ENCODE peak calls at places on chromosome 6, in ten cellular contexts. One of them, this sample, is unnamed.

GRCh38 chr6:144289006-144289405 is 3.9 kb downstream of the UTRN start:
- DNase-seq in IMR-90: no peak
- DNase-seq in CD8-positive, alpha-beta memory T cell: no peak
- DNase-seq in Panc1: no peak
- DNase-seq in Peyer's patch: no peak
- DNase-seq in spleen: no peak
- DNase-seq in hepatocyte: no peak
- DNase-seq in heart left ventricle: no peak
- DNase-seq in psoas muscle: no peak
- DNase-seq in A549: no peak
- DNase-seq in this sample: no peak

GRCh38 chr6:91098006-91098405 is 511.1 kb upstream of the MAP3K7 start:
- DNase-seq in hepatocyte: peak; percentile 18
- DNase-seq in spleen: no peak
- DNase-seq in psoas muscle: no peak
- DNase-seq in Peyer's patch: no peak
- DNase-seq in IMR-90: no peak
- DNase-seq in Panc1: no peak
- DNase-seq in heart left ventricle: no peak
- DNase-seq in A549: no peak
- DNase-seq in CD8-positive, alpha-beta memory T cell: no peak
- DNase-seq in this sample: no peak

GRCh38 chr6:44048277-44048676 is 79.0 kb downstream of the MRPL14 start:
- DNase-seq in hepatocyte: no peak
- DNase-seq in psoas muscle: no peak
- DNase-seq in spleen: peak; percentile 35
- DNase-seq in IMR-90: no peak
- DNase-seq in Peyer's patch: no peak
- DNase-seq in Panc1: no peak
- DNase-seq in heart left ventricle: no peak
- DNase-seq in A549: no peak
- DNase-seq in CD8-positive, alpha-beta memory T cell: no peak
- DNase-seq in this sample: no peak

GRCh38 chr6:131023834-131024504 is 39.1 kb downstream of the EPB41L2 start:
- DNase-seq in spleen: no peak
- DNase-seq in IMR-90: peak; percentile 82
- DNase-seq in Peyer's patch: no peak
- DNase-seq in psoas muscle: no peak
- DNase-seq in CD8-positive, alpha-beta memory T cell: no peak
- DNase-seq in hepatocyte: no peak
- DNase-seq in A549: peak; percentile 21
- DNase-seq in heart left ventricle: no peak
- DNase-seq in Panc1: no peak
- DNase-seq in this sample: peak; percentile 19

GRCh38 chr6:3906191-3907019 is 57.2 kb downstream of the FAM50B start:
- DNase-seq in CD8-positive, alpha-beta memory T cell: no peak
- DNase-seq in Panc1: no peak
- DNase-seq in heart left ventricle: no peak
- DNase-seq in spleen: peak; percentile 57
- DNase-seq in hepatocyte: no peak
- DNase-seq in psoas muscle: peak; percentile 75
- DNase-seq in IMR-90: no peak
- DNase-seq in Peyer's patch: peak; percentile 66
- DNase-seq in A549: no peak
- DNase-seq in this sample: no peak

GRCh38 chr6:61555993-61556392 is 730.0 kb downstream of the KHDRBS2 start:
- DNase-seq in psoas muscle: no peak
- DNase-seq in CD8-positive, alpha-beta memory T cell: no peak
- DNase-seq in A549: no peak
- DNase-seq in hepatocyte: no peak
- DNase-seq in IMR-90: no peak
- DNase-seq in heart left ventricle: no peak
- DNase-seq in Peyer's patch: no peak
- DNase-seq in Panc1: no peak
- DNase-seq in spleen: no peak
- DNase-seq in this sample: no peak

GRCh38 chr6:142635130-142635529 is 309.8 kb downstream of the HIVEP2 start:
- DNase-seq in Peyer's patch: no peak
- DNase-seq in A549: no peak
- DNase-seq in heart left ventricle: no peak
- DNase-seq in IMR-90: peak; percentile 71
- DNase-seq in hepatocyte: no peak
- DNase-seq in Panc1: no peak
- DNase-seq in psoas muscle: no peak
- DNase-seq in spleen: no peak
- DNase-seq in CD8-positive, alpha-beta memory T cell: no peak
- DNase-seq in this sample: no peak

GRCh38 chr6:53014744-53015143 is 19.7 kb upstream of the GSTA4 start:
- DNase-seq in A549: no peak
- DNase-seq in IMR-90: peak; percentile 30
- DNase-seq in CD8-positive, alpha-beta memory T cell: no peak
- DNase-seq in Peyer's patch: no peak
- DNase-seq in psoas muscle: no peak
- DNase-seq in spleen: no peak
- DNase-seq in heart left ventricle: no peak
- DNase-seq in Panc1: no peak
- DNase-seq in hepatocyte: no peak
- DNase-seq in this sample: no peak

GRCh38 chr6:163837681-163838431 is 423.3 kb downstream of the QKI start:
- DNase-seq in CD8-positive, alpha-beta memory T cell: no peak
- DNase-seq in spleen: no peak
- DNase-seq in IMR-90: peak; percentile 33
- DNase-seq in psoas muscle: no peak
- DNase-seq in hepatocyte: no peak
- DNase-seq in heart left ventricle: peak; percentile 26
- DNase-seq in Panc1: no peak
- DNase-seq in A549: no peak
- DNase-seq in Peyer's patch: no peak
- DNase-seq in this sample: no peak

GRCh38 chr6:135851442-135852271 is at the start of gene PDE7B:
- DNase-seq in heart left ventricle: peak; percentile 79
- DNase-seq in Panc1: no peak
- DNase-seq in hepatocyte: peak; percentile 87
- DNase-seq in psoas muscle: peak; percentile 83
- DNase-seq in IMR-90: peak; percentile 99
- DNase-seq in spleen: peak; percentile 89
- DNase-seq in A549: peak; percentile 91
- DNase-seq in Peyer's patch: peak; percentile 65
- DNase-seq in CD8-positive, alpha-beta memory T cell: no peak
- DNase-seq in this sample: peak; percentile 81

GRCh38 chr6:25788305-25788922 is 33.9 kb downstream of the SLC17A4 start:
- DNase-seq in hepatocyte: peak; percentile 60
- DNase-seq in heart left ventricle: peak; percentile 21
- DNase-seq in CD8-positive, alpha-beta memory T cell: peak; percentile 56
- DNase-seq in spleen: no peak
- DNase-seq in A549: peak; percentile 57
- DNase-seq in Peyer's patch: peak; percentile 51
- DNase-seq in IMR-90: peak; percentile 51
- DNase-seq in Panc1: peak; percentile 28
- DNase-seq in psoas muscle: no peak
- DNase-seq in this sample: peak; percentile 47

GRCh38 chr6:104572901-104573300 is 286.8 kb downstream of the HACE1 start:
- DNase-seq in IMR-90: no peak
- DNase-seq in Panc1: no peak
- DNase-seq in A549: no peak
- DNase-seq in Peyer's patch: no peak
- DNase-seq in heart left ventricle: no peak
- DNase-seq in psoas muscle: no peak
- DNase-seq in CD8-positive, alpha-beta memory T cell: no peak
- DNase-seq in spleen: no peak
- DNase-seq in hepatocyte: no peak
- DNase-seq in this sample: no peak

GRCh38 chr6:148962854-148963515 is 216.2 kb downstream of the UST start:
- DNase-seq in IMR-90: no peak
- DNase-seq in hepatocyte: no peak
- DNase-seq in heart left ventricle: no peak
- DNase-seq in Panc1: no peak
- DNase-seq in CD8-positive, alpha-beta memory T cell: no peak
- DNase-seq in spleen: no peak
- DNase-seq in Peyer's patch: no peak
- DNase-seq in A549: no peak
- DNase-seq in psoas muscle: no peak
- DNase-seq in this sample: no peak

GRCh38 chr6:10343320-10343719 is 71.6 kb downstream of the TFAP2A start:
- DNase-seq in A549: no peak
- DNase-seq in CD8-positive, alpha-beta memory T cell: no peak
- DNase-seq in Panc1: no peak
- DNase-seq in Peyer's patch: no peak
- DNase-seq in IMR-90: no peak
- DNase-seq in spleen: no peak
- DNase-seq in heart left ventricle: no peak
- DNase-seq in psoas muscle: no peak
- DNase-seq in hepatocyte: no peak
- DNase-seq in this sample: no peak
- H3K4me3 ChIP-seq in A549: no peak overlapping the region
- H3K4me3 ChIP-seq in CD8-positive, alpha-beta memory T cell: no peak overlapping the region
- H3K4me3 ChIP-seq in Panc1: no peak overlapping the region
- H3K4me3 ChIP-seq in Peyer's patch: no peak overlapping the region
- H3K4me3 ChIP-seq in IMR-90: no peak overlapping the region
- H3K4me3 ChIP-seq in spleen: no peak overlapping the region
- H3K4me3 ChIP-seq in heart left ventricle: no peak overlapping the region
- H3K4me3 ChIP-seq in psoas muscle: no peak overlapping the region
- H3K4me3 ChIP-seq in hepatocyte: no peak overlapping the region
- H3K4me3 ChIP-seq in this sample: no peak overlapping the region

DNA sequence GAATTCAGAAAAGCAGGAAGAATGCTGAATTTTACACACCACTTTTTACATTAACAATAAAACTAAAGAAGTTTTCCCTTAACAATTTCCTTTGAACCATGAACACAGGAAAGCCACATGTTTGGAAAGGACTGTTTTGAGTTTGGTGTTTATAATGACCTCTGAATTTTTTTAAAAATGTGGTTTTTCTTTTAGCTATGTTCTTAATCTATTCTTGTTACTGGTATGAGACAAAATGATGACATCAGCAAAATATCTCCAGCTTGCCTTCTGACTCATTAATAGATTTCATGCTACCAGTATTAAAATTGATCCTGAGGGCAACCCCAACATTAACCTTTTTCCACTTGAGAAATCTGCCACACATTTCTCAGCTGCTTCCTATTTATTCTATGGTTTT is 217.5 kb upstream of the THEMIS start:
- DNase-seq in A549: no peak
- DNase-seq in hepatocyte: no peak
- DNase-seq in heart left ventricle: no peak
- DNase-seq in spleen: no peak
- DNase-seq in IMR-90: peak; percentile 60
- DNase-seq in Peyer's patch: no peak
- DNase-seq in psoas muscle: no peak
- DNase-seq in CD8-positive, alpha-beta memory T cell: no peak
- DNase-seq in Panc1: no peak
- DNase-seq in this sample: peak; percentile 43
- H3K9me3 ChIP-seq in A549: no peaks in the 10 kb centered on the region
- H3K9me3 ChIP-seq in hepatocyte: no peaks in the 10 kb centered on the region
- H3K9me3 ChIP-seq in heart left ventricle: no peaks in the 10 kb centered on the region
- H3K9me3 ChIP-seq in spleen: no peaks in the 10 kb centered on the region
- H3K9me3 ChIP-seq in IMR-90: no peaks in the 10 kb centered on the region
- H3K9me3 ChIP-seq in Peyer's patch: no peaks in the 10 kb centered on the region
- H3K9me3 ChIP-seq in psoas muscle: no peaks in the 10 kb centered on the region
- H3K9me3 ChIP-seq in CD8-positive, alpha-beta memory T cell: no peaks in the 10 kb centered on the region
- H3K9me3 ChIP-seq in Panc1: no peaks in the 10 kb centered on the region
- H3K9me3 ChIP-seq in this sample: no peaks in the 10 kb centered on the region

GRCh38 chr6:87573307-87574024 is 16.3 kb downstream of the RARS2 start:
- DNase-seq in heart left ventricle: no peak
- DNase-seq in CD8-positive, alpha-beta memory T cell: no peak
- DNase-seq in Peyer's patch: no peak
- DNase-seq in A549: no peak
- DNase-seq in Panc1: no peak
- DNase-seq in hepatocyte: no peak
- DNase-seq in spleen: no peak
- DNase-seq in IMR-90: no peak
- DNase-seq in psoas muscle: no peak
- DNase-seq in this sample: no peak

GRCh38 chr6:87572860-87573259 is 16.9 kb downstream of the RARS2 start:
- DNase-seq in IMR-90: no peak
- DNase-seq in CD8-positive, alpha-beta memory T cell: no peak
- DNase-seq in spleen: no peak
- DNase-seq in hepatocyte: no peak
- DNase-seq in A549: no peak
- DNase-seq in Panc1: no peak
- DNase-seq in psoas muscle: no peak
- DNase-seq in heart left ventricle: no peak
- DNase-seq in Peyer's patch: no peak
- DNase-seq in this sample: no peak

GRCh38 chr6:87572031-87572430 is 17.8 kb downstream of the RARS2 start:
- DNase-seq in IMR-90: peak; percentile 24
- DNase-seq in Peyer's patch: no peak
- DNase-seq in spleen: no peak
- DNase-seq in Panc1: no peak
- DNase-seq in psoas muscle: no peak
- DNase-seq in CD8-positive, alpha-beta memory T cell: no peak
- DNase-seq in heart left ventricle: no peak
- DNase-seq in hepatocyte: no peak
- DNase-seq in A549: no peak
- DNase-seq in this sample: no peak

GRCh38 chr6:87574237-87574636 is 15.6 kb downstream of the RARS2 start:
- DNase-seq in heart left ventricle: no peak
- DNase-seq in A549: no peak
- DNase-seq in CD8-positive, alpha-beta memory T cell: no peak
- DNase-seq in Panc1: no peak
- DNase-seq in psoas muscle: no peak
- DNase-seq in Peyer's patch: no peak
- DNase-seq in hepatocyte: no peak
- DNase-seq in IMR-90: no peak
- DNase-seq in spleen: no peak
- DNase-seq in this sample: no peak

GRCh38 chr6:87575423-87575822 is 14.4 kb downstream of the RARS2 start:
- DNase-seq in Peyer's patch: no peak
- DNase-seq in heart left ventricle: no peak
- DNase-seq in spleen: no peak
- DNase-seq in CD8-positive, alpha-beta memory T cell: no peak
- DNase-seq in hepatocyte: no peak
- DNase-seq in A549: no peak
- DNase-seq in Panc1: no peak
- DNase-seq in IMR-90: no peak
- DNase-seq in psoas muscle: no peak
- DNase-seq in this sample: no peak
- H3K4me1 ChIP-seq in Peyer's patch: peaks cover 35% of the 10 kb centered on the region
- H3K4me1 ChIP-seq in heart left ventricle: peaks cover 6% of the 10 kb centered on the region
- H3K4me1 ChIP-seq in spleen: peaks cover 42% of the 10 kb centered on the region
- H3K4me1 ChIP-seq in CD8-positive, alpha-beta memory T cell: peaks cover 23% of the 10 kb centered on the region
- H3K4me1 ChIP-seq in hepatocyte: peaks cover 10% of the 10 kb centered on the region
- H3K4me1 ChIP-seq in A549: peaks cover 66% of the 10 kb centered on the region
- H3K4me1 ChIP-seq in Panc1: peaks cover 5% of the 10 kb centered on the region
- H3K4me1 ChIP-seq in IMR-90: peaks cover 28% of the 10 kb centered on the region
- H3K4me1 ChIP-seq in psoas muscle: peaks cover 13% of the 10 kb centered on the region
- H3K4me1 ChIP-seq in this sample: no peaks in the 10 kb centered on the region

GRCh38 chr6:37438912-37439311 is 5.9 kb downstream of the CMTR1 start:
- DNase-seq in A549: no peak
- DNase-seq in Panc1: no peak
- DNase-seq in hepatocyte: no peak
- DNase-seq in spleen: no peak
- DNase-seq in Peyer's patch: no peak
- DNase-seq in heart left ventricle: no peak
- DNase-seq in CD8-positive, alpha-beta memory T cell: no peak
- DNase-seq in psoas muscle: no peak
- DNase-seq in IMR-90: peak; percentile 41
- DNase-seq in this sample: no peak

GRCh38 chr6:37441651-37442050 is 8.6 kb downstream of the CMTR1 start:
- DNase-seq in IMR-90: no peak
- DNase-seq in psoas muscle: no peak
- DNase-seq in CD8-positive, alpha-beta memory T cell: no peak
- DNase-seq in Peyer's patch: no peak
- DNase-seq in A549: no peak
- DNase-seq in spleen: no peak
- DNase-seq in heart left ventricle: no peak
- DNase-seq in hepatocyte: no peak
- DNase-seq in Panc1: no peak
- DNase-seq in this sample: no peak

GRCh38 chr6:37442416-37443218 is 9.6 kb downstream of the CMTR1 start:
- DNase-seq in psoas muscle: no peak
- DNase-seq in Peyer's patch: no peak
- DNase-seq in IMR-90: no peak
- DNase-seq in Panc1: no peak
- DNase-seq in A549: no peak
- DNase-seq in hepatocyte: no peak
- DNase-seq in heart left ventricle: no peak
- DNase-seq in CD8-positive, alpha-beta memory T cell: no peak
- DNase-seq in spleen: no peak
- DNase-seq in this sample: no peak
- H3K4me3 ChIP-seq in psoas muscle: peak overlapping the region; percentile 32
- H3K4me3 ChIP-seq in Peyer's patch: no peak overlapping the region
- H3K4me3 ChIP-seq in IMR-90: no peak overlapping the region
- H3K4me3 ChIP-seq in Panc1: no peak overlapping the region
- H3K4me3 ChIP-seq in A549: no peak overlapping the region
- H3K4me3 ChIP-seq in hepatocyte: no peak overlapping the region
- H3K4me3 ChIP-seq in heart left ventricle: peak overlapping the region; percentile 34
- H3K4me3 ChIP-seq in CD8-positive, alpha-beta memory T cell: peak overlapping the region; percentile 46
- H3K4me3 ChIP-seq in spleen: peak overlapping the region; percentile 11
- H3K4me3 ChIP-seq in this sample: no peak overlapping the region